ENCODE peak calls at places on chromosomes 16 and 17, in four cellular contexts. One of them, this sample, is unnamed.

GRCh38 chr16:11743308-11744074 is 834 bp upstream of the TXNDC11 start:
- DNase-seq in GM12878: no peak
- DNase-seq in HepG2: peak
- DNase-seq in K562: no peak
- DNase-seq in this sample: peak

GRCh38 chr17:27878776-27879562 is 14.2 kb downstream of the LYRM9 start:
- DNase-seq in K562: no peak
- DNase-seq in GM12878: no peak
- DNase-seq in HepG2: no peak
- DNase-seq in this sample: no peak

GRCh38 chr16:79805621-79806020 is 205.1 kb upstream of the MAF start:
- DNase-seq in GM12878: no peak
- DNase-seq in HepG2: no peak
- DNase-seq in K562: no peak
- DNase-seq in this sample: no peak

GRCh38 chr16:85563515-85564276 is 49.4 kb upstream of the GSE1 start:
- DNase-seq in HepG2: peak
- DNase-seq in GM12878: no peak
- DNase-seq in K562: peak
- DNase-seq in this sample: no peak

GRCh38 chr17:82037113-82037888 is at the start of gene DCXR:
- DNase-seq in GM12878: peak
- DNase-seq in HepG2: peak
- DNase-seq in K562: peak
- DNase-seq in this sample: peak

GRCh38 chr17:35760587-35760986 is at the start of gene C17orf50:
- DNase-seq in HepG2: no peak
- DNase-seq in K562: no peak
- DNase-seq in GM12878: no peak
- DNase-seq in this sample: no peak

GRCh38 chr17:29837531-29837930 is 92.5 kb downstream of the SSH2 start:
- DNase-seq in HepG2: no peak
- DNase-seq in GM12878: no peak
- DNase-seq in K562: no peak
- DNase-seq in this sample: no peak

GRCh38 chr16:86044881-86045600 is 146.1 kb downstream of the IRF8 start:
- DNase-seq in HepG2: no peak
- DNase-seq in GM12878: no peak
- DNase-seq in K562: no peak
- DNase-seq in this sample: no peak

GRCh38 chr17:4204190-4204589 is 59.6 kb downstream of the ANKFY1 start:
- DNase-seq in HepG2: no peak
- DNase-seq in GM12878: no peak
- DNase-seq in K562: no peak
- DNase-seq in this sample: no peak

GRCh38 chr17:59706900-59707181 is 389 bp downstream of the PTRH2 start:
- DNase-seq in HepG2: no peak
- DNase-seq in GM12878: no peak
- DNase-seq in K562: no peak
- DNase-seq in this sample: no peak

GRCh38 chr16:30774367-30775130 is 12.4 kb downstream of the RNF40 start:
- DNase-seq in HepG2: no peak
- DNase-seq in GM12878: no peak
- DNase-seq in K562: no peak
- DNase-seq in this sample: no peak

GRCh38 chr17:47855737-47856136 is 4.8 kb upstream of the SP6 start:
- DNase-seq in K562: no peak
- DNase-seq in HepG2: no peak
- DNase-seq in GM12878: no peak
- DNase-seq in this sample: no peak
- TF ChIP-seq TARDBP in K562: no peak
- TF ChIP-seq TARDBP in HepG2: no peak
- TF ChIP-seq TARDBP in GM12878: no peak
- TF ChIP-seq TARDBP in this sample: no peak

DNA sequence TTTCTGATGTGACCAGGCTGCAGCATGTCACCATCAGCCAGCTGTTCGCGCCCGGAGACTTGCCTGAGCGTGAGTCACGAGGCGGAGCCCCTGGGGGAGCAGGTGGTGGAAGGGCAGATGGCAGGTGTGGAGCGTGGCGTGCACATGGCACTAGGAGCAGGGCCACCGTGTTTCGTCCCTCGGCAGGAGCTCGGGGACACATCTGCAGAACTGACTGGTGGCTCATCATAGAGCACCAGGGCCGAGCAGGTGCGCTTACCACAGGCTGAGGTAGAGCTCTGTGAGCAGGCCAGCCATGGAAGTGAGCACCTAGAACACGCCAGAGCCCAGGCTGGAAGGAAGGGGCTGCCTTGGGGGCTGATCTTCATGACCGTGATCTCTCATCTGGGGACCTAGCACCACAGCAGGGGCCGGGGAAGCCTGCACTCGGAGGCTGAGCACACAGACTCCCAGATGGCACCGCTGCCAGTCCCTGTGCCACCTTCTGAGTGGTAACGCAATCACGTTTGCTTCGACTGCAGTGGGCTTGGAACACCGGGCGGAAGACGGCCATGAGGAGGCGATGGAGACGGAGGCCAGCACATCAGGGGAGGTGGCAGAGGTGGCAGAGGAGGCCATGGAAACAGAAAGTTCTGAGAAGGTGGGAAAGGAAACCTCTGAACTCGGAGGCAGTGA is 61.8 kb upstream of the ENDOV start:
- DNase-seq in HepG2: no peak
- DNase-seq in GM12878: no peak
- DNase-seq in K562: no peak
- DNase-seq in this sample: no peak
- TF ChIP-seq TARDBP in HepG2: no peak
- TF ChIP-seq TARDBP in GM12878: no peak
- TF ChIP-seq TARDBP in K562: no peak
- TF ChIP-seq TARDBP in this sample: no peak

DNA sequence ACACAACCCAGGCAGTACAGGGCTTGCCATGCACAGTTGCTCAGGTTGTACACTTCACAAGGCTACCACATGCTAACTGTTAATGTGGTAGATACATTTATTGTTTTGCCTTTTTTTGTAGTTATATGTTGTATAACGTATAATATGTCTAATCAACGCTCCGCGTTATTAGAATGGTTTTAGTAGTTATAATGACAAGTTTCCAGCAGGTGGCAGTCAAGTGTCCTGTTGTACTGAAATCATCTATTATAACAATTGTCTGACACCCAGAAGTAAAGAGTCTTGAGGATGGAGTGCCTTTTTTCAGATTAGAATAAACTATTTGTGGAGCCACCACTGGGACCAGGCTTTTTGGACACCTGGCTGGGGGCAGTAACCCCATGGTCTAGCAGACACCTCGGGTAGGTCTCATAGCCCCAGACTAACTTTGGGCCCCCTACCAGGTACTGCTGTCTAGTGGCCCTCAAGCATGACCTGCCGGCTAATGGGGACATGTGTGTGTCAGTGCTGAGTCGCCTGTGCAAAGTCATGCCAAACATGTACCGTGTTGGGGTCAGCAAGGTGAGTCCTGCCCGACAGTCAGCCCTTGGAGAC is 32.8 kb downstream of the MYO15A start:
- DNase-seq in K562: peak
- DNase-seq in HepG2: peak
- DNase-seq in GM12878: no peak
- DNase-seq in this sample: peak
- TF ChIP-seq TARDBP in K562: no peak
- TF ChIP-seq TARDBP in HepG2: no peak
- TF ChIP-seq TARDBP in GM12878: no peak
- TF ChIP-seq TARDBP in this sample: no peak

DNA sequence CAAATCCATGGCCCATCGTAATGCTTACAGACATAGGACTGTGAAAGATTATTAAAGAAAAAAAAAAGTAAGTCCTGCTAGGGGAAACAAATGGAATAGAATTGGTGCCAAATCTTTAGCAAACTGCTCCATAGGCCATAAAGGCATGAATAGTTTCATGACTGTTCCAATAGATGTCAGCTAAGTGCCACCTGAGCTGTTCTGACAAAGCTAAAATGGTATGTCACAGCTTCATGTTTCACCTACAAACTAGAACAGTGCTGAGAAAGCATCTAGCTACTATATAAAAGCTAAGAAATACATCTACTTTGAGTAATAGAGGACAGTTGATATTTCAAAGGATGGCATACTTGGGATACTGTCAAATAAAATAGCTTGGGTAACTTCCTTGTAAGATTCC is 771.6 kb upstream of the CA10 start:
- DNase-seq in K562: no peak
- DNase-seq in GM12878: no peak
- DNase-seq in HepG2: no peak
- DNase-seq in this sample: no peak
- TF ChIP-seq TARDBP in K562: no peak
- TF ChIP-seq TARDBP in GM12878: no peak
- TF ChIP-seq TARDBP in HepG2: no peak
- TF ChIP-seq TARDBP in this sample: no peak

DNA sequence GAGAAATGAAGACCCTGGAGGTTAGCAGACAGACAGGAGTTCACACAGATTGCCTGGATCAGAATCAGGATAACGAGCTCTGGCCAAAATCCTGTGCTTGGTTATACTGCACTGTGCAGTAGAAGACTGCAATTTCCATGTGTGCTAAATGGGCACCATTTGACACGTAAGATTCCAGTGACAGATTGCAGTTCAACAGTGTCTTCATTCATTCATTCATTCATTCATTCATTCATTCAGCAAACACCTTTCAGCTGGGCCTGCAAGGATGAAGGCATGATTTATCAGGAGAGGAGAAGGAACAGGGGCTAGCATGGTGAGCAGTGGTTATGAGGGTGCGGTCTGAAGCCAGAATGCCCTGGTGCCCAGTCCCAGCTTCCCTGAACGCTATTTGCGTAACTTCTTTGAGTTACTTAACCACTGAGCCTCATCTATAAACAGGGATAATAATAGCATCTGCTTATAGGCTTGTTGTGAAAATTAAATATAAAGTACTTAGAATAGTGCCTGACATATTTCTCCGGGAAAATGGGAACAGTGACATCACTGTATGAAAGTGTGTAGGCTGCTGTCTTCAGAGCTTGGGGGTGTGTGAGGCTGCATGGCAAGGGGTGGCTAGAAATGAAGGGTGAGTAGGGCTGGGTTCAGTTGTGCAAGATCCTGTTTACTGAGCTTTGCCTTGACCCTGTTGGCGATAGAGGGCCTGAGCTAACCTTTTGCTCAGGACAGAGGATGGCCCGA is 5.6 kb upstream of the CCL1 start:
- DNase-seq in GM12878: no peak
- DNase-seq in K562: no peak
- DNase-seq in HepG2: no peak
- DNase-seq in this sample: no peak
- TF ChIP-seq TARDBP in GM12878: no peak
- TF ChIP-seq TARDBP in K562: no peak
- TF ChIP-seq TARDBP in HepG2: no peak
- TF ChIP-seq TARDBP in this sample: no peak

DNA sequence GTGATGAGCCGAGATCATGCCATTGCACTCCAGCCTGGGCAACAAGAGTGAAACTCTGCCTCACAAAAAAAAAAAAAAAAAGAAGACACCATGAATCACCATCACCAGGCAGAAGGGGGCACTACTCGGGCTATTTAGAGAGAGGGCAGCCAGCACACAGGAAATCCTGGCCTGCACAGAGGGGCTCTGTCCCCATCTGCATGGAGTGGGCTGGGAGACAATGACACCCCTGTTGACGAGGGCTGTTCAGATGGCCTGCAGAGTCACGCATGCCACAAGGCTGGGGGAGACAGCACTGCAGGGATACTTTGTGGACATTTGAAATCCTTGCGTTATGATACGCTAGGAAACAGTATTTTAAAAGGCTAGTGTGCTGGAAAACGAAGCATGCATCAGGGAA is 48.3 kb downstream of the CUEDC1 start:
- DNase-seq in GM12878: no peak
- DNase-seq in K562: no peak
- DNase-seq in HepG2: peak
- DNase-seq in this sample: no peak
- TF ChIP-seq TARDBP in GM12878: no peak
- TF ChIP-seq TARDBP in K562: no peak
- TF ChIP-seq TARDBP in HepG2: peak
- TF ChIP-seq TARDBP in this sample: no peak

GRCh38 chr17:7083592-7083991 is 3.5 kb upstream of the CLEC10A start:
- DNase-seq in K562: no peak
- DNase-seq in GM12878: no peak
- DNase-seq in HepG2: no peak
- DNase-seq in this sample: no peak
- TF ChIP-seq TARDBP in K562: no peak
- TF ChIP-seq TARDBP in GM12878: no peak
- TF ChIP-seq TARDBP in HepG2: no peak
- TF ChIP-seq TARDBP in this sample: no peak

GRCh38 chr17:44941712-44942331 is 5.8 kb downstream of the KIF18B start:
- DNase-seq in K562: no peak
- DNase-seq in HepG2: no peak
- DNase-seq in GM12878: no peak
- DNase-seq in this sample: no peak
- TF ChIP-seq TARDBP in K562: no peak
- TF ChIP-seq TARDBP in HepG2: no peak
- TF ChIP-seq TARDBP in GM12878: no peak
- TF ChIP-seq TARDBP in this sample: no peak

GRCh38 chr17:41140360-41141132 is at the start of gene KRTAP4-6:
- DNase-seq in K562: no peak
- DNase-seq in GM12878: no peak
- DNase-seq in HepG2: peak
- DNase-seq in this sample: no peak
- TF ChIP-seq TARDBP in K562: no peak
- TF ChIP-seq TARDBP in GM12878: no peak
- TF ChIP-seq TARDBP in HepG2: no peak
- TF ChIP-seq TARDBP in this sample: no peak

GRCh38 chr17:69577098-69577497 is 162.6 kb downstream of the MAP2K6 start:
- DNase-seq in K562: no peak
- DNase-seq in HepG2: no peak
- DNase-seq in GM12878: no peak
- DNase-seq in this sample: no peak

GRCh38 chr17:69574257-69575197 is 160.0 kb downstream of the MAP2K6 start:
- DNase-seq in K562: no peak
- DNase-seq in GM12878: no peak
- DNase-seq in HepG2: no peak
- DNase-seq in this sample: no peak

GRCh38 chr17:69573396-69573795 is 158.9 kb downstream of the MAP2K6 start:
- DNase-seq in HepG2: no peak
- DNase-seq in GM12878: no peak
- DNase-seq in K562: no peak
- DNase-seq in this sample: no peak

GRCh38 chr17:69572747-69573146 is 158.2 kb downstream of the MAP2K6 start:
- DNase-seq in GM12878: no peak
- DNase-seq in HepG2: no peak
- DNase-seq in K562: no peak
- DNase-seq in this sample: no peak

DNA sequence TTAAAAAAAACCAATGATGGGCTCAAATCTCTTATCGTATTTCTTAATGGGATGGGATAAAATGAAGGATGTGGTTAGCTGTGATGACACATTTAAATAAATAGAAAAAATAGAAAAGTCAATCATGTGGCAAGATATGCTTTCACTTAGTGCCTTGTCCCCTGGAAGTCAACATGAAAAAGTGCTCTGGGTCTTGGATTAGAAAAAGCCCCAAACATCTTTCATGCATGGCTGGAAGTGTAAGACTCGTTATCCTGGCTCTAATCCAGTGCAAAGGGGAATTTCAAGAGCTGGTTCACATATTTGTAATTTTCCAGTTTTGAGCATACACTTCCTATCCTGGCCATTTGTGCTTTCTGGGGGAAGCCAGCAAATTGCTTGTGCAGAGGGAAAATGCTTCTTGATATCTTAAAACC is 160.9 kb downstream of the MAP2K6 start:
- DNase-seq in HepG2: no peak
- DNase-seq in GM12878: no peak
- DNase-seq in K562: no peak
- DNase-seq in this sample: no peak
- TF ChIP-seq TARDBP in HepG2: no peak
- TF ChIP-seq TARDBP in GM12878: no peak
- TF ChIP-seq TARDBP in K562: no peak
- TF ChIP-seq TARDBP in this sample: no peak